ENCODE peak calls at places on chromosomes 13 and 19, in six cellular contexts. Z is thoracic aorta, V is fibroblast of pulmonary artery, N is esophagus muscularis mucosa, H is SK-N-SH, K is foreskin fibroblast. B is an unnamed sample.
A peak's percentile ranks its signal among the peaks of the same experiment; 100 is the strongest.

GRCh38 chr19:52248256-52248655 is 21.1 kb upstream of the ZNF766 start:
- DNase-seq in Z (no peak), V (peak; percentile 51), N (no peak), H (peak; percentile 34), K (peak; percentile 23), B (no peak)

GRCh38 chr19:20964798-20965197 is 41.7 kb downstream of the ZNF85 start:
- DNase-seq in Z (no peak), V (no peak), N (no peak), H (no peak), K (no peak), B (no peak)

GRCh38 chr13:50274181-50274580 is 258.9 kb downstream of the KCNRG start:
- DNase-seq in Z (no peak), V (no peak), N (no peak), H (no peak), K (no peak), B (no peak)

GRCh38 chr13:78659450-78660110 is 625 bp upstream of the OBI1 start:
- DNase-seq in Z (no peak), V (no peak), N (no peak), H (peak; percentile 24), K (no peak), B (no peak)

GRCh38 chr13:79423801-79424642 is 18.0 kb upstream of the RBM26 start:
- DNase-seq in Z (no peak), V (peak; percentile 80), N (no peak), H (peak; percentile 45), K (peak; percentile 16), B (no peak)

GRCh38 chr19:44882063-44882462 is 9.0 kb upstream of the TOMM40 start:
- DNase-seq in Z (no peak), V (no peak), N (no peak), H (no peak), K (no peak), B (no peak)

GRCh38 chr19:1796395-1797142 is 15.5 kb downstream of the ATP8B3 start:
- DNase-seq in Z (no peak), V (no peak), N (no peak), H (peak; percentile 61), K (no peak), B (no peak)

GRCh38 chr19:41136636-41137035 is 22.4 kb downstream of the CYP2F1 start:
- DNase-seq in Z (no peak), V (no peak), N (no peak), H (no peak), K (no peak), B (no peak)

GRCh38 chr13:21749410-21749809 is 78.5 kb downstream of the FGF9 start:
- DNase-seq in Z (no peak), V (no peak), N (no peak), H (no peak), K (no peak), B (no peak)

GRCh38 chr13:106104281-106104901 is 431.1 kb downstream of the EFNB2 start:
- DNase-seq in Z (no peak), V (peak; percentile 85), N (no peak), H (no peak), K (peak; percentile 88), B (peak; percentile 86)

GRCh38 chr19:16661480-16662034 is 618 bp downstream of the TMEM38A start:
- DNase-seq in Z (peak; percentile 23), V (no peak), N (no peak), H (peak; percentile 36), K (no peak), B (no peak)

GRCh38 chr13:83508905-83509304 is 373.4 kb downstream of the SLITRK1 start:
- DNase-seq in Z (no peak), V (no peak), N (no peak), H (no peak), K (no peak), B (no peak)

GRCh38 chr19:11364935-11365334 is 9.5 kb upstream of the SWSAP1 start:
- DNase-seq in Z (no peak), V (no peak), N (no peak), H (no peak), K (no peak), B (no peak)

GRCh38 chr13:44243198-44243852 is 130.3 kb upstream of the SERP2 start:
- DNase-seq in Z (no peak), V (peak; percentile 86), N (no peak), H (peak; percentile 28), K (no peak), B (no peak)

GRCh38 chr13:109412232-109412935 is 374.0 kb downstream of the IRS2 start:
- DNase-seq in Z (no peak), V (peak; percentile 49), N (no peak), H (peak; percentile 76), K (no peak), B (no peak)

GRCh38 chr19:52307275-52307674 is 10.3 kb downstream of the ZNF480 start:
- DNase-seq in Z (no peak), V (peak; percentile 29), N (no peak), H (no peak), K (peak; percentile 10), B (no peak)

GRCh38 chr13:112892759-112893569 is 76.0 kb upstream of the MCF2L start:
- DNase-seq in Z (no peak), V (no peak), N (no peak), H (no peak), K (no peak), B (no peak)

GRCh38 chr19:55358493-55358892 is 4.0 kb upstream of the COX6B2 start:
- DNase-seq in Z (no peak), V (no peak), N (no peak), H (no peak), K (no peak), B (no peak)

GRCh38 chr19:5913739-5914357 is at the start of gene CAPS:
- DNase-seq in Z (no peak), V (peak; percentile 46), N (no peak), H (no peak), K (peak; percentile 63), B (no peak)
- H3K4me3 ChIP-seq in Z (no peak within 1 kb of the TSS), V (no peak within 1 kb of the TSS), N (no peak within 1 kb of the TSS), H (no peak within 1 kb of the TSS), K (no peak within 1 kb of the TSS), B (no peak within 1 kb of the TSS)

GRCh38 chr13:92221916-92222315 is 823.5 kb downstream of the GPC5 start:
- DNase-seq in Z (no peak), V (no peak), N (no peak), H (no peak), K (no peak), B (no peak)

GRCh38 chr13:92225861-92226260 is 827.4 kb downstream of the GPC5 start:
- DNase-seq in Z (no peak), V (no peak), N (no peak), H (no peak), K (no peak), B (no peak)

GRCh38 chr13:92224052-92224821 is 825.8 kb downstream of the GPC5 start:
- DNase-seq in Z (no peak), V (peak; percentile 97), N (no peak), H (no peak), K (peak; percentile 5), B (peak; percentile 72)

GRCh38 chr13:92224825-92225224 is 826.4 kb downstream of the GPC5 start:
- DNase-seq in Z (no peak), V (peak; percentile 69), N (no peak), H (no peak), K (no peak), B (no peak)
- H3K4me3 ChIP-seq in Z (no peak overlapping the region), V (peak overlapping the region; percentile 21), N (no peak overlapping the region), H (no peak overlapping the region), K (no peak overlapping the region), B (no peak overlapping the region)

DNA sequence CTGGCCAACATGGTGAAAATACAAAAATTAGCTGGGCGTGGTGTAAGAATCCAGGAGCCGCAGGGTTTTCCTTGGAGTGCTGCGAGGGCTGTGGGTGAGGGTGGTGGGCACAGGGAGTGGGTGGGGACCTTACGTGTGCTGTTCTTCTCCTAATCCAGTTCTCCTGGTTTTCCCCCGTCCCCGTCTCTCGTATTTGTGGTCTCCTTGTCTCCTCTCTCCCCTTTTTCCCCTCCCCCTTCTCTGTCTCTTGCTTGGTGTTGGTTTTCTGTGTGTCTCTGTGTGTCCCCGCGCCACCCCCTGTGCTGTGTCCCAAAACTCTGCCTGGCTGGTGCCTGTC is 1.7 kb downstream of the SELENOW start:
- DNase-seq in Z (no peak), V (no peak), N (no peak), H (no peak), K (no peak), B (no peak)
- H3K4me3 ChIP-seq in Z (peak overlapping the region; percentile 89), V (peak overlapping the region; percentile 93), N (peak overlapping the region; percentile 90), H (no peak overlapping the region), K (peak overlapping the region; percentile 82), B (peak overlapping the region; percentile 93)

DNA sequence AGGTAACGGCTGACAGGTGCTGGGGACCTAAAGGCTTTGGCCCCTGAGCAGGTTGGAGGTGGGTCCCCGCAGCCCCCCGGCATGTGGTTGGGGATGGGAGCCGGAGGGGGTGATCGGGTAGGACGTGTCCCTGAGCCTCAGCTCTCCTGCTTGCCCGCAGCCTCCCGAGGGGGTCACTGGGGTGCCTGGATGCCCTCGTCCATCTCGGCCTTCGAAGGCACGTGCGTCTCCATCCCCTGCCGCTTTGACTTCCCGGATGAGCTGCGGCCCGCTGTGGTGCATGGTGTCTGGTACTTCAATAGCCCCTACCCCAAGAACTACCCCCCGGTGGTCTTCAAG is 3.5 kb downstream of the MAG start:
- DNase-seq in Z (no peak), V (no peak), N (no peak), H (no peak), K (no peak), B (no peak)
- H3K4me3 ChIP-seq in Z (no peak overlapping the region), V (no peak overlapping the region), N (no peak overlapping the region), H (no peak overlapping the region), K (no peak overlapping the region), B (no peak overlapping the region)

GRCh38 chr19:4278460-4278901 is 585 bp upstream of the SHD start:
- DNase-seq in Z (no peak), V (no peak), N (no peak), H (peak; percentile 91), K (no peak), B (peak; percentile 27)
- H3K4me3 ChIP-seq in Z (no peak overlapping the region), V (no peak overlapping the region), N (peak overlapping the region; percentile 36), H (peak overlapping the region; percentile 50), K (no peak overlapping the region), B (peak overlapping the region; percentile 13)

GRCh38 chr13:52736891-52737290 is 2.7 kb downstream of the CNMD start:
- DNase-seq in Z (no peak), V (no peak), N (no peak), H (no peak), K (no peak), B (no peak)

GRCh38 chr13:52737451-52737850 is 2.2 kb downstream of the CNMD start:
- DNase-seq in Z (no peak), V (no peak), N (no peak), H (no peak), K (no peak), B (no peak)

GRCh38 chr13:52737900-52738299 is 1.7 kb downstream of the CNMD start:
- DNase-seq in Z (no peak), V (peak; percentile 4), N (no peak), H (peak; percentile 33), K (no peak), B (no peak)

GRCh38 chr13:52739468-52740071 is at the start of gene CNMD:
- DNase-seq in Z (no peak), V (no peak), N (peak; percentile 21), H (no peak), K (no peak), B (no peak)

GRCh38 chr13:52738719-52739467 is 727 bp downstream of the CNMD start:
- DNase-seq in Z (no peak), V (no peak), N (peak; percentile 84), H (no peak), K (no peak), B (no peak)
- H3K4me3 ChIP-seq in Z (peak overlapping the region; percentile 63), V (peak overlapping the region; percentile 25), N (peak overlapping the region; percentile 48), H (no peak overlapping the region), K (no peak overlapping the region), B (peak overlapping the region; percentile 33)